ENCODE peak calls at places on chromosomes 13 and 19, in seven cellular contexts. One of them, this sample, is unnamed.

GRCh38 chr13:95411641-95412040 is 110.4 kb upstream of the ABCC4 start:
- DNase-seq in substantia nigra: no peak
- DNase-seq in activated CD8-positive, alpha-beta T cell treated with anti-CD3 and anti-CD28 coated beads for 36 hours: no peak
- DNase-seq in T-cell: no peak
- DNase-seq in choroid plexus epithelial cell: no peak
- DNase-seq in nephron progenitor cell: no peak
- DNase-seq in endothelial cell: no peak
- DNase-seq in this sample: no peak

GRCh38 chr19:38043649-38044144 is 136.7 kb downstream of the SIPA1L3 start:
- DNase-seq in substantia nigra: no peak
- DNase-seq in activated CD8-positive, alpha-beta T cell treated with anti-CD3 and anti-CD28 coated beads for 36 hours: no peak
- DNase-seq in T-cell: no peak
- DNase-seq in choroid plexus epithelial cell: no peak
- DNase-seq in nephron progenitor cell: no peak
- DNase-seq in endothelial cell: no peak
- DNase-seq in this sample: no peak

GRCh38 chr19:4140237-4140711 is 13.2 kb upstream of the CREB3L3 start:
- DNase-seq in substantia nigra: no peak
- DNase-seq in activated CD8-positive, alpha-beta T cell treated with anti-CD3 and anti-CD28 coated beads for 36 hours: peak
- DNase-seq in T-cell: no peak
- DNase-seq in choroid plexus epithelial cell: peak
- DNase-seq in nephron progenitor cell: peak
- DNase-seq in endothelial cell: peak
- DNase-seq in this sample: no peak

GRCh38 chr19:35181387-35181786 is 26.9 kb downstream of the FXYD5 start:
- DNase-seq in substantia nigra: no peak
- DNase-seq in activated CD8-positive, alpha-beta T cell treated with anti-CD3 and anti-CD28 coated beads for 36 hours: no peak
- DNase-seq in T-cell: no peak
- DNase-seq in choroid plexus epithelial cell: no peak
- DNase-seq in nephron progenitor cell: no peak
- DNase-seq in endothelial cell: no peak
- DNase-seq in this sample: no peak

GRCh38 chr19:2274937-2275535 is 6.9 kb downstream of the PEAK3 start:
- DNase-seq in substantia nigra: no peak
- DNase-seq in activated CD8-positive, alpha-beta T cell treated with anti-CD3 and anti-CD28 coated beads for 36 hours: peak
- DNase-seq in T-cell: peak
- DNase-seq in choroid plexus epithelial cell: peak
- DNase-seq in nephron progenitor cell: peak
- DNase-seq in endothelial cell: peak
- DNase-seq in this sample: peak

GRCh38 chr19:4970558-4971423 is 1.9 kb downstream of the KDM4B start:
- DNase-seq in substantia nigra: no peak
- DNase-seq in activated CD8-positive, alpha-beta T cell treated with anti-CD3 and anti-CD28 coated beads for 36 hours: no peak
- DNase-seq in T-cell: peak
- DNase-seq in choroid plexus epithelial cell: peak
- DNase-seq in nephron progenitor cell: no peak
- DNase-seq in endothelial cell: no peak
- DNase-seq in this sample: no peak

GRCh38 chr13:109979186-109979585 is 192.8 kb upstream of the IRS2 start:
- DNase-seq in substantia nigra: no peak
- DNase-seq in activated CD8-positive, alpha-beta T cell treated with anti-CD3 and anti-CD28 coated beads for 36 hours: no peak
- DNase-seq in T-cell: no peak
- DNase-seq in choroid plexus epithelial cell: no peak
- DNase-seq in nephron progenitor cell: no peak
- DNase-seq in endothelial cell: no peak
- DNase-seq in this sample: no peak

GRCh38 chr19:14370169-14370998 is 10.9 kb upstream of the ADGRE5 start:
- DNase-seq in substantia nigra: no peak
- DNase-seq in activated CD8-positive, alpha-beta T cell treated with anti-CD3 and anti-CD28 coated beads for 36 hours: peak
- DNase-seq in T-cell: peak
- DNase-seq in choroid plexus epithelial cell: no peak
- DNase-seq in nephron progenitor cell: no peak
- DNase-seq in endothelial cell: no peak
- DNase-seq in this sample: peak

GRCh38 chr19:42091300-42092266 is 15.6 kb downstream of the ZNF574 start:
- DNase-seq in substantia nigra: no peak
- DNase-seq in activated CD8-positive, alpha-beta T cell treated with anti-CD3 and anti-CD28 coated beads for 36 hours: no peak
- DNase-seq in T-cell: no peak
- DNase-seq in choroid plexus epithelial cell: no peak
- DNase-seq in nephron progenitor cell: no peak
- DNase-seq in endothelial cell: no peak
- DNase-seq in this sample: no peak

GRCh38 chr13:44876782-44877324 is 112.4 kb downstream of the NUFIP1 start:
- DNase-seq in substantia nigra: no peak
- DNase-seq in activated CD8-positive, alpha-beta T cell treated with anti-CD3 and anti-CD28 coated beads for 36 hours: peak
- DNase-seq in T-cell: no peak
- DNase-seq in choroid plexus epithelial cell: no peak
- DNase-seq in nephron progenitor cell: peak
- DNase-seq in endothelial cell: peak
- DNase-seq in this sample: no peak

GRCh38 chr13:76965759-76966421 is 17.6 kb downstream of the ACOD1 start:
- DNase-seq in substantia nigra: no peak
- DNase-seq in activated CD8-positive, alpha-beta T cell treated with anti-CD3 and anti-CD28 coated beads for 36 hours: no peak
- DNase-seq in T-cell: no peak
- DNase-seq in choroid plexus epithelial cell: peak
- DNase-seq in nephron progenitor cell: no peak
- DNase-seq in endothelial cell: no peak
- DNase-seq in this sample: no peak

GRCh38 chr13:76009491-76009890 is 373.4 kb downstream of the LMO7 start:
- DNase-seq in substantia nigra: no peak
- DNase-seq in activated CD8-positive, alpha-beta T cell treated with anti-CD3 and anti-CD28 coated beads for 36 hours: no peak
- DNase-seq in T-cell: no peak
- DNase-seq in choroid plexus epithelial cell: no peak
- DNase-seq in nephron progenitor cell: no peak
- DNase-seq in endothelial cell: no peak
- DNase-seq in this sample: no peak

GRCh38 chr19:43779147-43779819 is 1.5 kb downstream of the KCNN4 start:
- DNase-seq in substantia nigra: no peak
- DNase-seq in activated CD8-positive, alpha-beta T cell treated with anti-CD3 and anti-CD28 coated beads for 36 hours: no peak
- DNase-seq in T-cell: no peak
- DNase-seq in choroid plexus epithelial cell: no peak
- DNase-seq in nephron progenitor cell: no peak
- DNase-seq in endothelial cell: no peak
- DNase-seq in this sample: no peak

GRCh38 chr19:29467824-29468401 is 57.9 kb upstream of the VSTM2B start:
- DNase-seq in substantia nigra: no peak
- DNase-seq in activated CD8-positive, alpha-beta T cell treated with anti-CD3 and anti-CD28 coated beads for 36 hours: peak
- DNase-seq in T-cell: no peak
- DNase-seq in choroid plexus epithelial cell: peak
- DNase-seq in nephron progenitor cell: peak
- DNase-seq in endothelial cell: no peak
- DNase-seq in this sample: no peak

GRCh38 chr13:29472317-29472961 is 123.0 kb downstream of the SLC7A1 start:
- DNase-seq in substantia nigra: no peak
- DNase-seq in activated CD8-positive, alpha-beta T cell treated with anti-CD3 and anti-CD28 coated beads for 36 hours: peak
- DNase-seq in T-cell: peak
- DNase-seq in choroid plexus epithelial cell: peak
- DNase-seq in nephron progenitor cell: peak
- DNase-seq in endothelial cell: peak
- DNase-seq in this sample: no peak

GRCh38 chr13:67140006-67140405 is 90.1 kb downstream of the PCDH9 start:
- DNase-seq in substantia nigra: no peak
- DNase-seq in activated CD8-positive, alpha-beta T cell treated with anti-CD3 and anti-CD28 coated beads for 36 hours: no peak
- DNase-seq in T-cell: no peak
- DNase-seq in choroid plexus epithelial cell: no peak
- DNase-seq in nephron progenitor cell: no peak
- DNase-seq in endothelial cell: no peak
- DNase-seq in this sample: no peak

GRCh38 chr13:99307247-99307646 is at the start of gene GPR183:
- DNase-seq in substantia nigra: no peak
- DNase-seq in activated CD8-positive, alpha-beta T cell treated with anti-CD3 and anti-CD28 coated beads for 36 hours: no peak
- DNase-seq in T-cell: no peak
- DNase-seq in choroid plexus epithelial cell: no peak
- DNase-seq in nephron progenitor cell: no peak
- DNase-seq in endothelial cell: no peak
- DNase-seq in this sample: no peak

GRCh38 chr13:113672002-113672651 is 5.1 kb downstream of the GRK1 start:
- DNase-seq in substantia nigra: no peak
- DNase-seq in activated CD8-positive, alpha-beta T cell treated with anti-CD3 and anti-CD28 coated beads for 36 hours: no peak
- DNase-seq in T-cell: no peak
- DNase-seq in choroid plexus epithelial cell: peak
- DNase-seq in nephron progenitor cell: no peak
- DNase-seq in endothelial cell: no peak
- DNase-seq in this sample: no peak

GRCh38 chr19:12985049-12985776 is 10.1 kb upstream of the NFIX start:
- DNase-seq in substantia nigra: peak
- DNase-seq in activated CD8-positive, alpha-beta T cell treated with anti-CD3 and anti-CD28 coated beads for 36 hours: peak
- DNase-seq in T-cell: peak
- DNase-seq in choroid plexus epithelial cell: peak
- DNase-seq in nephron progenitor cell: no peak
- DNase-seq in endothelial cell: no peak
- DNase-seq in this sample: no peak

GRCh38 chr13:23059173-23059572 is 121.6 kb upstream of the SGCG start:
- DNase-seq in substantia nigra: no peak
- DNase-seq in activated CD8-positive, alpha-beta T cell treated with anti-CD3 and anti-CD28 coated beads for 36 hours: no peak
- DNase-seq in T-cell: no peak
- DNase-seq in choroid plexus epithelial cell: no peak
- DNase-seq in nephron progenitor cell: no peak
- DNase-seq in endothelial cell: no peak
- DNase-seq in this sample: no peak

GRCh38 chr13:83221813-83222241 is 660.4 kb downstream of the SLITRK1 start:
- DNase-seq in substantia nigra: no peak
- DNase-seq in activated CD8-positive, alpha-beta T cell treated with anti-CD3 and anti-CD28 coated beads for 36 hours: no peak
- DNase-seq in T-cell: no peak
- DNase-seq in choroid plexus epithelial cell: peak
- DNase-seq in nephron progenitor cell: no peak
- DNase-seq in endothelial cell: no peak
- DNase-seq in this sample: no peak

GRCh38 chr19:38942471-38943181 is 11.9 kb downstream of the MRPS12 start:
- DNase-seq in substantia nigra: no peak
- DNase-seq in activated CD8-positive, alpha-beta T cell treated with anti-CD3 and anti-CD28 coated beads for 36 hours: no peak
- DNase-seq in T-cell: no peak
- DNase-seq in choroid plexus epithelial cell: no peak
- DNase-seq in nephron progenitor cell: no peak
- DNase-seq in endothelial cell: no peak
- DNase-seq in this sample: no peak

GRCh38 chr13:35961002-35961401 is 170.2 kb downstream of the DCLK1 start:
- DNase-seq in substantia nigra: no peak
- DNase-seq in activated CD8-positive, alpha-beta T cell treated with anti-CD3 and anti-CD28 coated beads for 36 hours: no peak
- DNase-seq in T-cell: no peak
- DNase-seq in choroid plexus epithelial cell: peak
- DNase-seq in nephron progenitor cell: no peak
- DNase-seq in endothelial cell: no peak
- DNase-seq in this sample: no peak

GRCh38 chr13:101512650-101513049 is 60.2 kb downstream of the ITGBL1 start:
- DNase-seq in substantia nigra: no peak
- DNase-seq in activated CD8-positive, alpha-beta T cell treated with anti-CD3 and anti-CD28 coated beads for 36 hours: no peak
- DNase-seq in T-cell: no peak
- DNase-seq in choroid plexus epithelial cell: peak
- DNase-seq in nephron progenitor cell: no peak
- DNase-seq in endothelial cell: no peak
- DNase-seq in this sample: no peak

GRCh38 chr13:80428344-80429096 is 87.6 kb upstream of the SPRY2 start:
- DNase-seq in substantia nigra: no peak
- DNase-seq in activated CD8-positive, alpha-beta T cell treated with anti-CD3 and anti-CD28 coated beads for 36 hours: no peak
- DNase-seq in T-cell: no peak
- DNase-seq in choroid plexus epithelial cell: no peak
- DNase-seq in nephron progenitor cell: no peak
- DNase-seq in endothelial cell: no peak
- DNase-seq in this sample: no peak